ENCODE peak calls at places on chromosomes 11 and 22, in nine cellular contexts. B is kidney tubule cell; L is endothelial cell of umbilical vein; D is left colon; R is CD4-positive, alpha-beta T cell; C is midbrain; U is stimulated activated CD4-positive, alpha-beta T cell treated with anti-CD3 and anti-CD28 coated beads, TNF-alpha, amount 100 ng/mL, for 4 hours; G is activated CD4-positive, alpha-beta T cell treated with anti-CD3 and anti-CD28 coated beads, Interleukin-2, amount 10 ng/mL, durations not matched to agents 24 days and 14 days; I is GM12864. J is an unnamed sample.

GRCh38 chr22:46593211-46593676 is 26.9 kb upstream of the GRAMD4 start:
- DNase-seq in D (peak), G (no peak), C (no peak), L (no peak), R (no peak), I (no peak), B (no peak), U (no peak), J (peak)

GRCh38 chr11:80960331-80961095 is 1519.7 kb upstream of the TENM4 start:
- DNase-seq in G (no peak), L (no peak), R (no peak), B (peak), D (no peak), U (no peak), C (no peak), I (no peak), J (no peak)

GRCh38 chr22:50302564-50302963 is 4.9 kb downstream of the PLXNB2 start:
- DNase-seq in B (no peak), U (no peak), L (no peak), D (no peak), R (no peak), G (no peak), I (no peak), C (no peak), J (peak)

GRCh38 chr22:26848244-26848920 is 191.0 kb downstream of the MIAT start:
- DNase-seq in I (no peak), C (no peak), R (no peak), G (no peak), L (no peak), B (peak), D (no peak), U (no peak), J (no peak)

GRCh38 chr11:25449100-25449499 is 882.8 kb upstream of the ANO3 start:
- DNase-seq in L (no peak), D (no peak), B (no peak), U (no peak), C (no peak), R (no peak), G (no peak), I (no peak), J (no peak)

GRCh38 chr11:2795491-2795991 is 90.0 kb downstream of the CDKN1C start:
- DNase-seq in D (peak), B (no peak), C (no peak), U (no peak), L (no peak), G (no peak), I (no peak), R (no peak), J (no peak)

GRCh38 chr11:7869467-7869866 is 61.6 kb downstream of the OR10A6 start:
- DNase-seq in R (no peak), G (no peak), L (peak), C (no peak), I (no peak), D (no peak), B (no peak), U (no peak), J (no peak)

GRCh38 chr11:114211444-114212122 is 84.6 kb upstream of the NNMT start:
- DNase-seq in G (no peak), C (no peak), U (no peak), D (no peak), L (no peak), R (no peak), B (no peak), I (no peak), J (no peak)

GRCh38 chr22:30249049-30250038 is 2.8 kb upstream of the LIF start:
- DNase-seq in I (no peak), D (no peak), G (no peak), C (no peak), L (no peak), B (peak), U (no peak), R (no peak), J (no peak)

GRCh38 chr11:132064987-132065620 is 694.7 kb downstream of the NTM start:
- DNase-seq in R (no peak), C (peak), L (peak), U (no peak), D (no peak), G (no peak), I (no peak), B (peak), J (no peak)

GRCh38 chr11:131859811-131860210 is 489.4 kb downstream of the NTM start:
- DNase-seq in L (peak), C (no peak), U (no peak), D (no peak), I (no peak), R (no peak), B (no peak), G (no peak), J (no peak)

GRCh38 chr11:66547662-66548009 is 933 bp downstream of the ACTN3 start:
- DNase-seq in B (no peak), I (no peak), D (no peak), L (no peak), G (no peak), U (no peak), C (no peak), R (no peak), J (no peak)

J was measured in NAMALWA.